ENCODE peak calls at places on chromosomes 5 and 9, in five cellular contexts. P, E, R, L and N are unnamed samples.

GRCh38 chr5:177546262-177546741 is 8.1 kb downstream of the FAM193B start:
- DNase-seq in R (no peak), L (no peak), E (no peak), P (no peak), N (peak)

GRCh38 chr9:21510806-21511205 is 28.7 kb upstream of the IFNE start:
- DNase-seq in E (no peak), P (no peak), R (no peak), L (no peak), N (no peak)

GRCh38 chr5:125302577-125302976 is 556.1 kb upstream of the ZNF608 start:
- DNase-seq in R (no peak), P (no peak), E (no peak), L (no peak), N (no peak)

GRCh38 chr5:128216285-128216684 is 132.7 kb downstream of the SLC12A2 start:
- DNase-seq in E (no peak), P (no peak), L (no peak), R (no peak), N (no peak)

GRCh38 chr5:53934126-53934856 is 373.9 kb downstream of the NDUFS4 start:
- DNase-seq in R (no peak), P (no peak), L (no peak), E (no peak), N (no peak)

GRCh38 chr9:132372177-132373095 is 17.6 kb upstream of the SETX start:
- DNase-seq in R (no peak), L (peak), E (no peak), P (no peak), N (peak)

GRCh38 chr5:114361724-114362196 is at the start of gene KCNN2:
- DNase-seq in P (peak), R (no peak), E (no peak), L (peak), N (peak)

GRCh38 chr5:75992677-75993582 is 90.3 kb upstream of the SV2C start:
- DNase-seq in L (no peak), R (no peak), P (no peak), E (no peak), N (no peak)

GRCh38 chr9:33813712-33814641 is 3.0 kb upstream of the UBE2R2 start:
- DNase-seq in E (peak), L (peak), P (no peak), R (no peak), N (no peak)

GRCh38 chr5:122776143-122776542 is 1.3 kb downstream of the SNX2 start:
- DNase-seq in E (no peak), P (no peak), R (no peak), L (no peak), N (no peak)

GRCh38 chr9:88530051-88530450 is 4.9 kb upstream of the NXNL2 start:
- DNase-seq in P (no peak), L (no peak), E (no peak), R (no peak), N (no peak)

GRCh38 chr9:71716138-71716909 is 52.0 kb downstream of the CEMIP2 start:
- DNase-seq in R (no peak), L (no peak), P (no peak), E (no peak), N (no peak)

GRCh38 chr5:65871182-65871581 is 55.2 kb upstream of the ERBIN start:
- DNase-seq in E (no peak), P (no peak), R (no peak), L (no peak), N (no peak)

GRCh38 chr9:30078195-30078594 is 2306.2 kb upstream of the ACO1 start:
- DNase-seq in L (no peak), R (no peak), E (no peak), P (no peak), N (no peak)

GRCh38 chr9:38062498-38063362 is 6.3 kb downstream of the SHB start:
- DNase-seq in R (no peak), E (no peak), L (no peak), P (no peak), N (no peak)

GRCh38 chr9:21710792-21711191 is 91.6 kb upstream of the MTAP start:
- DNase-seq in R (peak), L (no peak), E (no peak), P (no peak), N (no peak)

GRCh38 chr9:95409650-95410426 is 92.3 kb upstream of the FANCC start:
- DNase-seq in R (no peak), L (no peak), E (no peak), P (no peak), N (no peak)

GRCh38 chr9:89519393-89519805 is 21.5 kb upstream of the SEMA4D start:
- DNase-seq in L (no peak), P (no peak), E (no peak), R (no peak), N (peak)

GRCh38 chr5:14039063-14039462 is 94.6 kb upstream of the DNAH5 start:
- DNase-seq in L (no peak), R (no peak), E (no peak), P (no peak), N (no peak)